ENCODE peak calls at places on chromosome 18, in four cellular contexts. One of them, this sample, is unnamed.
A peak's percentile ranks its signal among the peaks of the same experiment; 100 is the strongest.

GRCh38 chr18:598053-598665 is 1.4 kb downstream of the CLUL1 start:
- DNase-seq in Right ventricle myocardium superior: no peak
- DNase-seq in sciatic nerve: no peak
- DNase-seq in activated CD4-positive, CD25-positive, alpha-beta regulatory T cell: no peak
- DNase-seq in this sample: no peak

GRCh38 chr18:75801178-75801577 is 373.7 kb upstream of the SMIM21 start:
- DNase-seq in Right ventricle myocardium superior: no peak
- DNase-seq in activated CD4-positive, CD25-positive, alpha-beta regulatory T cell: no peak
- DNase-seq in sciatic nerve: no peak
- DNase-seq in this sample: no peak

GRCh38 chr18:58005885-58006523 is 38.0 kb upstream of the NEDD4L start:
- DNase-seq in sciatic nerve: no peak
- DNase-seq in Right ventricle myocardium superior: no peak
- DNase-seq in activated CD4-positive, CD25-positive, alpha-beta regulatory T cell: no peak
- DNase-seq in this sample: no peak

GRCh38 chr18:79975985-79976680 is 11.7 kb downstream of the HSBP1L1 start:
- DNase-seq in activated CD4-positive, CD25-positive, alpha-beta regulatory T cell: no peak
- DNase-seq in Right ventricle myocardium superior: no peak
- DNase-seq in sciatic nerve: no peak
- DNase-seq in this sample: no peak

GRCh38 chr18:47100214-47100831 is 50.0 kb downstream of the HDHD2 start:
- DNase-seq in Right ventricle myocardium superior: no peak
- DNase-seq in activated CD4-positive, CD25-positive, alpha-beta regulatory T cell: no peak
- DNase-seq in sciatic nerve: peak; percentile 66
- DNase-seq in this sample: peak; percentile 12

GRCh38 chr18:7388752-7389151 is 157.9 kb downstream of the LRRC30 start:
- DNase-seq in Right ventricle myocardium superior: no peak
- DNase-seq in sciatic nerve: no peak
- DNase-seq in activated CD4-positive, CD25-positive, alpha-beta regulatory T cell: no peak
- DNase-seq in this sample: no peak

GRCh38 chr18:10519999-10520935 is 5.6 kb upstream of the NAPG start:
- DNase-seq in sciatic nerve: peak; percentile 92
- DNase-seq in Right ventricle myocardium superior: peak; percentile 89
- DNase-seq in activated CD4-positive, CD25-positive, alpha-beta regulatory T cell: peak; percentile 14
- DNase-seq in this sample: peak; percentile 45

GRCh38 chr18:63788447-63789096 is 13.4 kb downstream of the SERPINB7 start:
- DNase-seq in activated CD4-positive, CD25-positive, alpha-beta regulatory T cell: no peak
- DNase-seq in sciatic nerve: no peak
- DNase-seq in Right ventricle myocardium superior: no peak
- DNase-seq in this sample: no peak

GRCh38 chr18:68053290-68053689 is 536.8 kb upstream of the DSEL start:
- DNase-seq in sciatic nerve: no peak
- DNase-seq in activated CD4-positive, CD25-positive, alpha-beta regulatory T cell: no peak
- DNase-seq in Right ventricle myocardium superior: no peak
- DNase-seq in this sample: no peak

GRCh38 chr18:21669736-21670135 is 34.8 kb downstream of the ABHD3 start:
- DNase-seq in sciatic nerve: no peak
- DNase-seq in activated CD4-positive, CD25-positive, alpha-beta regulatory T cell: no peak
- DNase-seq in Right ventricle myocardium superior: no peak
- DNase-seq in this sample: no peak

GRCh38 chr18:57889841-57890240 is 86.7 kb upstream of the ATP8B1 start:
- DNase-seq in sciatic nerve: no peak
- DNase-seq in Right ventricle myocardium superior: no peak
- DNase-seq in activated CD4-positive, CD25-positive, alpha-beta regulatory T cell: no peak
- DNase-seq in this sample: no peak

GRCh38 chr18:36993068-36993467 is 164.1 kb downstream of the KIAA1328 start:
- DNase-seq in sciatic nerve: no peak
- DNase-seq in activated CD4-positive, CD25-positive, alpha-beta regulatory T cell: no peak
- DNase-seq in Right ventricle myocardium superior: no peak
- DNase-seq in this sample: no peak

GRCh38 chr18:57276720-57277284 is 75.6 kb upstream of the ST8SIA3 start:
- DNase-seq in activated CD4-positive, CD25-positive, alpha-beta regulatory T cell: no peak
- DNase-seq in sciatic nerve: no peak
- DNase-seq in Right ventricle myocardium superior: no peak
- DNase-seq in this sample: no peak

GRCh38 chr18:11533513-11533890 is 75.9 kb upstream of the SLC35G4 start:
- DNase-seq in sciatic nerve: no peak
- DNase-seq in activated CD4-positive, CD25-positive, alpha-beta regulatory T cell: no peak
- DNase-seq in Right ventricle myocardium superior: no peak
- DNase-seq in this sample: no peak

GRCh38 chr18:9516437-9517064 is 41.2 kb downstream of the RALBP1 start:
- DNase-seq in activated CD4-positive, CD25-positive, alpha-beta regulatory T cell: no peak
- DNase-seq in Right ventricle myocardium superior: no peak
- DNase-seq in sciatic nerve: no peak
- DNase-seq in this sample: no peak

GRCh38 chr18:79380816-79381806 is 14.6 kb upstream of the NFATC1 start:
- DNase-seq in activated CD4-positive, CD25-positive, alpha-beta regulatory T cell: peak; percentile 38
- DNase-seq in sciatic nerve: peak; percentile 88
- DNase-seq in Right ventricle myocardium superior: peak; percentile 78
- DNase-seq in this sample: peak; percentile 84

GRCh38 chr18:44973282-44973681 is 292.6 kb downstream of the SETBP1 start:
- DNase-seq in activated CD4-positive, CD25-positive, alpha-beta regulatory T cell: no peak
- DNase-seq in Right ventricle myocardium superior: no peak
- DNase-seq in sciatic nerve: no peak
- DNase-seq in this sample: no peak